ENCODE peak calls at places on chromosome 21, in eight cellular contexts. Z is AG10803, F is breast epithelium, U is choroid plexus epithelial cell, P is BE2C, Q is left lung, R is progenitor cell of endocrine pancreas, K is fibroblast of pulmonary artery. H is an unnamed sample.

GRCh38 chr21:46425566-46425965 is 33.1 kb upstream of the DIP2A start:
- DNase-seq in F (no peak), Q (no peak), Z (no peak), U (no peak), K (no peak), P (no peak), R (no peak), H (no peak)

GRCh38 chr21:38386967-38387366 is 111.3 kb downstream of the ERG start:
- DNase-seq in U (peak; percentile 58), P (no peak), F (no peak), R (no peak), Z (no peak), Q (peak; percentile 60), K (peak; percentile 9), H (no peak)

GRCh38 chr21:21406918-21407317 is 408.7 kb downstream of the NCAM2 start:
- DNase-seq in Q (no peak), K (no peak), Z (no peak), F (no peak), P (no peak), U (no peak), R (no peak), H (no peak)

GRCh38 chr21:45632897-45633260 is 10.6 kb upstream of the PCBP3 start:
- DNase-seq in K (no peak), Q (no peak), U (no peak), F (no peak), Z (no peak), R (no peak), P (no peak), H (no peak)

GRCh38 chr21:36330904-36331303 is 10.9 kb downstream of the MORC3 start:
- DNase-seq in P (peak; percentile 51), K (peak; percentile 72), Z (peak; percentile 61), R (no peak), Q (no peak), U (peak; percentile 79), F (no peak), H (peak; percentile 67)

GRCh38 chr21:29078884-29079765 is 5.7 kb upstream of the CCT8 start:
- DNase-seq in P (no peak), K (no peak), U (peak; percentile 46), R (no peak), Q (no peak), F (no peak), Z (no peak), H (no peak)

GRCh38 chr21:41888749-41889376 is 9.7 kb upstream of the PRDM15 start:
- DNase-seq in Q (no peak), R (no peak), F (no peak), Z (peak; percentile 27), P (no peak), K (no peak), U (peak; percentile 8), H (no peak)

GRCh38 chr21:41768371-41769042 is 1.7 kb upstream of the RIPK4 start:
- DNase-seq in U (peak; percentile 44), Z (peak; percentile 70), K (peak; percentile 53), R (no peak), F (peak; percentile 51), P (no peak), Q (no peak), H (peak; percentile 72)

GRCh38 chr21:37149411-37149810 is 76.4 kb downstream of the TTC3 start:
- DNase-seq in Q (no peak), Z (peak; percentile 88), F (no peak), U (peak; percentile 92), P (no peak), R (no peak), K (peak; percentile 85), H (peak; percentile 43)

GRCh38 chr21:39441502-39442475 is 3.8 kb downstream of the LCA5L start:
- DNase-seq in U (peak; percentile 79), Z (peak; percentile 61), R (no peak), Q (no peak), F (no peak), P (peak; percentile 51), K (peak; percentile 70), H (peak; percentile 61)

GRCh38 chr21:41931041-41931451 is 22.8 kb downstream of the C2CD2 start:
- DNase-seq in Q (no peak), R (no peak), P (no peak), K (peak; percentile 48), Z (no peak), F (no peak), U (no peak), H (peak; percentile 76)

GRCh38 chr21:42220138-42220701 is 1.3 kb downstream of the ABCG1 start:
- DNase-seq in P (peak; percentile 73), Q (no peak), K (peak; percentile 89), R (no peak), F (no peak), Z (peak; percentile 25), U (peak; percentile 86), H (peak; percentile 67)

GRCh38 chr21:42571391-42572150 is 57.9 kb downstream of the SLC37A1 start:
- DNase-seq in K (no peak), R (no peak), Q (peak; percentile 48), U (no peak), F (peak; percentile 37), Z (no peak), P (no peak), H (no peak)

GRCh38 chr21:45910548-45911221 is 70.9 kb upstream of the COL6A1 start:
- DNase-seq in U (no peak), P (peak; percentile 75), F (no peak), K (no peak), Q (peak; percentile 73), Z (no peak), R (no peak), H (peak; percentile 36)

GRCh38 chr21:43332872-43333300 is 94.0 kb downstream of the SIK1 start:
- DNase-seq in P (no peak), K (peak; percentile 52), Q (peak; percentile 35), U (peak; percentile 59), Z (no peak), F (no peak), R (no peak), H (no peak)

GRCh38 chr21:44485796-44486195 is 30.5 kb downstream of the LRRC3 start:
- DNase-seq in P (no peak), U (no peak), Q (no peak), F (no peak), Z (no peak), K (no peak), R (no peak), H (no peak)

GRCh38 chr21:44486302-44486701 is 31.0 kb downstream of the LRRC3 start:
- DNase-seq in U (no peak), R (no peak), K (no peak), Z (no peak), P (no peak), F (no peak), Q (no peak), H (no peak)

GRCh38 chr21:44489962-44490361 is 34.7 kb downstream of the LRRC3 start:
- DNase-seq in Z (no peak), R (no peak), P (no peak), F (no peak), K (no peak), U (no peak), Q (no peak), H (no peak)

GRCh38 chr21:44485254-44485793 is 30.0 kb downstream of the LRRC3 start:
- DNase-seq in Q (no peak), U (peak; percentile 20), P (no peak), R (no peak), F (no peak), Z (peak; percentile 44), K (no peak), H (no peak)

DNA sequence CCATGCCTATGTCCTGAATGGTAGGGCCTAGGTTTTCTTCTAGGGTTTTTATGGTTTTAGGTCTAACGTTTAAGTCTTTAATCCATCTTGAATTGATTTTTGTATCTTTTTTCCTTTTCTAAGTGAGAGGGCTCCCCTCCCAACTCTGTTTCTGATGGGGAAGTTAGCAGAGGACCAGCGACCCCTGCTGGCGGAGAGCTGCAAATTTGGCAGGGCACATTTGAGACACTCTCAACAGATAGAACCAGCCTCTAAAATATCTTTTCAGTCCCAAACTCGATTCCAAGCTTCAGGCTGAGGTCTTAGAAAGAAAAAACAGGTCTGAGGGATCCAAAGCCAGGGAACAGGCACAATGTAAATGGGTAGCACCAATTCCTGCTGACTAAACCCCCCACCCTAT is 32.5 kb downstream of the LRRC3 start:
- DNase-seq in K (peak; percentile 46), P (peak; percentile 43), R (no peak), Q (no peak), Z (peak; percentile 12), F (no peak), U (peak; percentile 54), H (peak; percentile 24)
- TF ChIP-seq CTCF in K (peak; percentile 62), P (peak; percentile 66), R (peak; percentile 45), Q (peak; percentile 25), Z (peak; percentile 53), F (no peak), U (peak; percentile 74), H (peak; percentile 37)

GRCh38 chr21:23853796-23854379 is 1753.4 kb downstream of the MRPL39 start:
- DNase-seq in R (no peak), U (peak; percentile 12), K (peak; percentile 41), Z (no peak), F (no peak), P (peak; percentile 10), Q (no peak), H (peak; percentile 52)
- TF ChIP-seq CTCF in R (peak; percentile 47), U (no peak), K (peak; percentile 36), Z (no peak), F (peak; percentile 40), P (peak; percentile 66), Q (peak; percentile 28), H (peak; percentile 44)

GRCh38 chr21:17903029-17903806 is 84.1 kb upstream of the C21orf91 start:
- DNase-seq in Q (no peak), P (no peak), K (peak; percentile 65), R (no peak), F (no peak), Z (peak; percentile 45), U (peak; percentile 67), H (peak; percentile 45)
- TF ChIP-seq CTCF in Q (no peak), P (no peak), K (no peak), R (peak; percentile 24), F (peak; percentile 14), Z (peak; percentile 28), U (peak; percentile 13), H (peak; percentile 9)

GRCh38 chr21:34899760-34900159 is 149.3 kb downstream of the RUNX1 start:
- DNase-seq in Q (no peak), U (no peak), R (no peak), Z (no peak), K (no peak), P (no peak), F (no peak), H (no peak)

GRCh38 chr21:34897828-34898227 is 151.3 kb downstream of the RUNX1 start:
- DNase-seq in K (no peak), R (no peak), U (no peak), Q (no peak), Z (no peak), P (no peak), F (no peak), H (no peak)

GRCh38 chr21:34900376-34900775 is 148.7 kb downstream of the RUNX1 start:
- DNase-seq in K (no peak), P (no peak), Q (no peak), Z (peak; percentile 46), U (no peak), F (no peak), R (no peak), H (no peak)

GRCh38 chr21:34894401-34894800 is 154.7 kb downstream of the RUNX1 start:
- DNase-seq in Q (no peak), U (no peak), F (no peak), P (no peak), K (no peak), R (no peak), Z (no peak), H (no peak)

DNA sequence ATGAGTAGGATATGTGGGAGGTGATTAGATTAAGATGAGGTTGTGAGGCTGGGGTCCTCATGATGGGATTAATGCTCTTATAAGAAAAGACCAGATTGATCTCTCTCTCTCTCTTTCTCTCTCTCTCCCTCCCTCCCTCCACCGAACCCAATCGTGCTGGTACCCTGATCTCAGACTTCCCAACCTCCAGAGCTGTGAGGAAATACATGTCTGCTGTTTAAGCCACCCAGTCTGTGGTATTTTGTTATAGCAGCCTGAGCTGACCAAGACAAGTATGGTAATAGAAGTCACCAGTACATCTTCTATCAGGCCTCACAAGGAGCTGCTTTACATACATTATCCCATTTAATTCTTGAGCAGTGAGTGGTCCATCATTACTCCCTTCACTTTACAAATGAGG is 149.8 kb downstream of the RUNX1 start:
- DNase-seq in R (no peak), K (no peak), P (no peak), F (no peak), Q (no peak), U (no peak), Z (no peak), H (no peak)
- TF ChIP-seq CTCF in R (no peak), K (no peak), P (no peak), F (no peak), Q (no peak), U (no peak), Z (no peak), H (no peak)

H was measured in MCF 10A.